ENCODE peak calls at places on chromosomes 16 and 17, in ten cellular contexts. N is progenitor cell of endocrine pancreas; F is cardiac fibroblast; B is foreskin fibroblast; I is HS-5; W is AG10803; M is CD8-positive, alpha-beta memory T cell; S is CMK; O is H54; G is GM23248. U is an unnamed sample.

GRCh38 chr16:78396046-78396445 is 296.6 kb downstream of the WWOX start:
- DNase-seq in S (no peak), M (no peak), B (no peak), G (peak), W (no peak), O (no peak), F (no peak), N (no peak), I (no peak), U (no peak)

GRCh38 chr16:19123535-19124178 is 9.9 kb downstream of the ITPRIPL2 start:
- DNase-seq in F (peak), O (no peak), G (no peak), N (no peak), W (no peak), I (no peak), M (no peak), B (no peak), S (no peak), U (no peak)

GRCh38 chr16:920722-921121 is 50.1 kb downstream of the LMF1 start:
- DNase-seq in W (peak), O (no peak), B (peak), G (peak), S (no peak), N (no peak), F (peak), I (no peak), M (no peak), U (no peak)

GRCh38 chr17:73625006-73625405 is 19.2 kb downstream of the SDK2 start:
- DNase-seq in O (no peak), W (no peak), S (no peak), G (no peak), I (no peak), M (no peak), F (no peak), B (no peak), N (no peak), U (no peak)

GRCh38 chr16:65274576-65274975 is 152.7 kb upstream of the CDH11 start:
- DNase-seq in M (no peak), W (peak), I (no peak), S (no peak), N (no peak), O (no peak), F (no peak), G (peak), B (peak), U (no peak)

GRCh38 chr17:601462-602303 is 113.0 kb downstream of the VPS53 start:
- DNase-seq in S (peak), B (no peak), I (no peak), G (peak), F (peak), W (no peak), O (no peak), N (no peak), M (no peak), U (no peak)

GRCh38 chr17:67615011-67615561 is 102.7 kb upstream of the NOL11 start:
- DNase-seq in M (no peak), O (no peak), B (no peak), F (peak), I (no peak), W (no peak), S (no peak), N (no peak), G (no peak), U (peak)

GRCh38 chr16:53041196-53041977 is 11.3 kb downstream of the CHD9NB start:
- DNase-seq in N (no peak), S (no peak), W (peak), B (peak), I (no peak), G (no peak), F (peak), O (no peak), M (no peak), U (no peak)

GRCh38 chr16:23387666-23388065 is 65.3 kb downstream of the COG7 start:
- DNase-seq in I (no peak), S (no peak), G (no peak), M (no peak), F (no peak), B (no peak), W (no peak), N (no peak), O (no peak), U (no peak)

GRCh38 chr17:953767-954166 is 25.8 kb downstream of the NXN start:
- DNase-seq in F (no peak), M (no peak), N (no peak), I (no peak), O (no peak), B (no peak), S (no peak), G (no peak), W (no peak), U (no peak)

GRCh38 chr16:19006446-19007315 is 22.9 kb downstream of the TMC7 start:
- DNase-seq in M (no peak), S (no peak), G (no peak), W (no peak), N (no peak), B (no peak), I (no peak), F (no peak), O (no peak), U (no peak)

GRCh38 chr17:83121921-83122820 is 42.8 kb downstream of the METRNL start:
- DNase-seq in O (no peak), W (no peak), M (no peak), I (no peak), N (no peak), B (no peak), F (no peak), S (no peak), G (peak), U (no peak)

GRCh38 chr16:35749253-35750141 is 2290.1 kb downstream of the TP53TG3F start:
- DNase-seq in W (no peak), M (no peak), O (no peak), B (no peak), N (no peak), G (no peak), I (no peak), S (no peak), F (no peak), U (no peak)